ENCODE peak calls at places on chromosomes 16 and 17, in five cellular contexts. K is fibroblast of lung; Q is RKO; C is stimulated activated CD8-positive, alpha-beta memory T cell treated with anti-CD3 and anti-CD28 coated beads, Interleukin-12 subunit alpha, Interleukin-12 subunit beta, amount 100 ng/mL, for 4 hours; P is OCI-LY7. T is an unnamed sample.

GRCh38 chr17:74711058-74711824 is 1.5 kb downstream of the CD300LF start:
- DNase-seq in C (no peak), Q (no peak), P (no peak), K (no peak), T (no peak)

GRCh38 chr16:88760424-88761142 is 24.4 kb downstream of the PIEZO1 start:
- DNase-seq in Q (no peak), K (no peak), C (no peak), P (no peak), T (no peak)

GRCh38 chr17:37179893-37180292 is 195.9 kb upstream of the C17orf78 start:
- DNase-seq in P (no peak), K (peak), Q (peak), C (no peak), T (no peak)

GRCh38 chr17:10119203-10120112 is 78.9 kb downstream of the GAS7 start:
- DNase-seq in C (peak), P (no peak), K (no peak), Q (no peak), T (peak)

GRCh38 chr17:62110923-62111484 is 45.9 kb upstream of the MED13 start:
- DNase-seq in C (no peak), K (no peak), P (no peak), Q (no peak), T (no peak)

GRCh38 chr17:1294157-1294717 is 14.8 kb downstream of the TRARG1 start:
- DNase-seq in K (no peak), P (peak), C (peak), Q (no peak), T (peak)

GRCh38 chr17:7557147-7557764 is 1.3 kb upstream of the TNFSF13 start:
- DNase-seq in P (no peak), C (no peak), K (no peak), Q (no peak), T (no peak)

GRCh38 chr16:72442381-72443158 is 270.6 kb upstream of the PMFBP1 start:
- DNase-seq in Q (no peak), K (peak), C (no peak), P (no peak), T (no peak)

GRCh38 chr16:58286280-58286679 is 8.5 kb downstream of the PRSS54 start:
- DNase-seq in Q (no peak), P (no peak), C (no peak), K (no peak), T (no peak)

GRCh38 chr17:31900877-31901276 is 631 bp downstream of the UTP6 start:
- DNase-seq in C (no peak), P (peak), K (peak), Q (peak), T (no peak)

GRCh38 chr16:24701521-24701951 is 27.9 kb upstream of the TNRC6A start:
- DNase-seq in C (no peak), K (peak), P (no peak), Q (no peak), T (no peak)

GRCh38 chr17:73304971-73305786 is 6.6 kb downstream of the CDC42EP4 start:
- DNase-seq in P (no peak), K (peak), Q (no peak), C (no peak), T (no peak)

GRCh38 chr16:86059253-86060171 is 160.6 kb downstream of the IRF8 start:
- DNase-seq in P (no peak), Q (no peak), K (peak), C (no peak), T (no peak)

GRCh38 chr16:69812213-69813014 is 50.3 kb downstream of the WWP2 start:
- DNase-seq in C (no peak), Q (peak), P (no peak), K (no peak), T (no peak)

GRCh38 chr16:87308826-87309225 is 8.4 kb downstream of the C16orf95 start:
- DNase-seq in Q (no peak), C (no peak), K (no peak), P (no peak), T (no peak)

GRCh38 chr16:48852955-48853354 is 243.0 kb upstream of the N4BP1 start:
- DNase-seq in Q (no peak), C (no peak), K (no peak), P (no peak), T (no peak)

GRCh38 chr17:81037026-81037782 is 2.3 kb downstream of the BAIAP2 start:
- DNase-seq in Q (no peak), K (no peak), P (no peak), C (no peak), T (no peak)

GRCh38 chr16:89363621-89364393 is 126.6 kb downstream of the ANKRD11 start:
- DNase-seq in K (peak), Q (peak), C (no peak), P (no peak), T (peak)

GRCh38 chr17:30304778-30305177 is 13.0 kb upstream of the BLMH start:
- DNase-seq in P (no peak), K (no peak), Q (no peak), C (no peak), T (no peak)

GRCh38 chr16:8849411-8850011 is 19.3 kb downstream of the CARHSP1 start:
- DNase-seq in P (no peak), K (peak), Q (no peak), C (no peak), T (no peak)

GRCh38 chr16:83552193-83552592 is 255.6 kb upstream of the HSBP1 start:
- DNase-seq in C (no peak), P (no peak), Q (peak), K (peak), T (no peak)

GRCh38 chr17:61478026-61478789 is 26.0 kb downstream of the TBX4 start:
- DNase-seq in C (no peak), K (no peak), Q (no peak), P (no peak), T (no peak)

GRCh38 chr17:17613708-17614114 is 22.2 kb upstream of the PEMT start:
- DNase-seq in Q (peak), K (peak), P (peak), C (peak), T (no peak)

GRCh38 chr16:1781758-1782407 is 488 bp downstream of the SPSB3 start:
- DNase-seq in C (no peak), P (peak), K (no peak), Q (no peak), T (no peak)

GRCh38 chr16:10971560-10971961 is 27.2 kb downstream of the CLEC16A start:
- DNase-seq in K (peak), P (peak), Q (peak), C (no peak), T (no peak)

GRCh38 chr16:67516296-67517177 is 12.1 kb upstream of the RIPOR1 start:
- DNase-seq in Q (peak), C (no peak), K (peak), P (no peak), T (no peak)

GRCh38 chr17:61594294-61594825 is 3.3 kb upstream of the NACA2 start:
- DNase-seq in Q (peak), C (no peak), K (no peak), P (no peak), T (peak)

GRCh38 chr17:561118-561517 is 153.5 kb downstream of the VPS53 start:
- DNase-seq in P (no peak), K (peak), C (no peak), Q (no peak), T (no peak)

GRCh38 chr16:78996806-78997205 is 603.7 kb downstream of the MAF start:
- DNase-seq in P (no peak), C (no peak), K (no peak), Q (no peak), T (no peak)

GRCh38 chr16:67241008-67241900 is 6.0 kb downstream of the FHOD1 start:
- DNase-seq in P (no peak), C (no peak), K (peak), Q (peak), T (no peak)

GRCh38 chr16:65012357-65012756 is 109.5 kb downstream of the CDH11 start:
- DNase-seq in P (no peak), K (peak), C (no peak), Q (no peak), T (no peak)

GRCh38 chr16:88415381-88416323 is 32.9 kb downstream of the ZNF469 start:
- DNase-seq in C (no peak), P (no peak), K (no peak), Q (no peak), T (no peak)

GRCh38 chr17:7355053-7355452 is at the start of gene TMEM95:
- DNase-seq in P (no peak), C (no peak), K (peak), Q (no peak), T (no peak)

GRCh38 chr17:45989759-45990158 is 9.3 kb upstream of the STH start:
- DNase-seq in C (no peak), K (no peak), P (no peak), Q (no peak), T (no peak)